ENCODE peak calls at places on chromosomes 6 and 20, in five cellular contexts. Q is left lung, P is amniotic stem cell, Y is SK-N-SH, G is choroid plexus epithelial cell. W is an unnamed sample.

GRCh38 chr6:137102851-137103492 is 58.2 kb upstream of the IL20RA start:
- DNase-seq in G (no peak), Q (no peak), P (no peak), Y (no peak), W (no peak)

GRCh38 chr6:127518212-127518709 is 874 bp downstream of the MTCL3 start:
- DNase-seq in P (no peak), Q (no peak), Y (peak; percentile 39), G (no peak), W (no peak)

GRCh38 chr20:47191074-47191673 is 165.3 kb downstream of the ZMYND8 start:
- DNase-seq in G (peak; percentile 30), Q (no peak), Y (no peak), P (no peak), W (no peak)

GRCh38 chr6:116217069-116217468 is 36.8 kb downstream of the TSPYL4 start:
- DNase-seq in Q (no peak), P (peak; percentile 2), G (peak; percentile 78), Y (no peak), W (no peak)

GRCh38 chr20:53529658-53530057 is 64.0 kb downstream of the ZNF217 start:
- DNase-seq in P (no peak), Q (no peak), G (no peak), Y (no peak), W (no peak)

GRCh38 chr6:167496707-167497106 is 171.8 kb downstream of the TTLL2 start:
- DNase-seq in Q (no peak), G (no peak), P (no peak), Y (no peak), W (no peak)

GRCh38 chr6:11354019-11354418 is 121.6 kb upstream of the NEDD9 start:
- DNase-seq in P (peak; percentile 13), G (peak; percentile 84), Y (no peak), Q (no peak), W (peak; percentile 54)

GRCh38 chr20:57588596-57588995 is 27.7 kb downstream of the PCK1 start:
- DNase-seq in P (no peak), G (no peak), Y (no peak), Q (no peak), W (no peak)

GRCh38 chr6:63816979-63817436 is 181.4 kb downstream of the PHF3 start:
- DNase-seq in Y (peak; percentile 68), P (no peak), G (peak; percentile 61), Q (no peak), W (no peak)